ENCODE peak calls at places on chromosomes 1 and 21, in five cellular contexts. O is GM12891, N is GM12878, W is transverse colon, T is breast epithelium. M is an unnamed sample.

GRCh38 chr1:53959664-53960250 is 13.6 kb downstream of the LRRC42 start:
- DNase-seq in O (no peak), W (no peak), T (no peak), N (no peak), M (no peak)

GRCh38 chr1:67551375-67551774 is 121.2 kb upstream of the SERBP1 start:
- DNase-seq in W (no peak), T (no peak), O (no peak), N (no peak), M (no peak)

GRCh38 chr1:36520056-36520455 is 37.3 kb upstream of the CSF3R start:
- DNase-seq in W (no peak), T (no peak), N (no peak), O (no peak), M (peak; percentile 59)

GRCh38 chr1:94921977-94922376 is 4.9 kb downstream of the CNN3 start:
- DNase-seq in T (no peak), N (no peak), O (no peak), W (no peak), M (no peak)

GRCh38 chr21:41817228-41817627 is 50.4 kb upstream of the RIPK4 start:
- DNase-seq in T (peak; percentile 65), W (peak; percentile 67), O (peak; percentile 73), N (no peak), M (peak; percentile 35)

GRCh38 chr1:107689157-107689556 is 275.8 kb downstream of the VAV3 start:
- DNase-seq in N (no peak), T (peak; percentile 85), O (no peak), W (no peak), M (no peak)

GRCh38 chr1:163320891-163321290 is 863 bp upstream of the NUF2 start:
- DNase-seq in T (no peak), W (no peak), N (no peak), O (no peak), M (no peak)

GRCh38 chr1:200733907-200734306 is 4.8 kb upstream of the CAMSAP2 start:
- DNase-seq in N (no peak), W (no peak), O (no peak), T (no peak), M (no peak)

GRCh38 chr1:7401814-7402547 is 369.1 kb upstream of the VAMP3 start:
- DNase-seq in W (no peak), O (no peak), N (no peak), T (peak; percentile 15), M (peak; percentile 15)

GRCh38 chr1:115507256-115507589 is 134.5 kb upstream of the VANGL1 start:
- DNase-seq in N (no peak), W (no peak), T (no peak), O (no peak), M (no peak)

GRCh38 chr1:241950390-241950789 is 7.2 kb upstream of the BECN2 start:
- DNase-seq in O (no peak), T (no peak), N (no peak), W (no peak), M (no peak)

GRCh38 chr1:29478046-29478791 is 241.9 kb downstream of the PTPRU start:
- DNase-seq in W (no peak), N (no peak), T (no peak), O (no peak), M (no peak)

GRCh38 chr1:35708952-35709351 is 9.7 kb downstream of the C1orf216 start:
- DNase-seq in O (no peak), N (no peak), T (no peak), W (no peak), M (no peak)

GRCh38 chr1:194952171-194952570 is 1656.1 kb downstream of the KCNT2 start:
- DNase-seq in N (no peak), O (no peak), W (no peak), T (no peak), M (no peak)

GRCh38 chr21:28138272-28138671 is 854.4 kb downstream of the LTN1 start:
- DNase-seq in N (no peak), W (no peak), O (no peak), T (no peak), M (no peak)

GRCh38 chr1:4397196-4397595 is 257.2 kb upstream of the AJAP1 start:
- DNase-seq in T (no peak), N (no peak), W (no peak), O (no peak), M (no peak)

GRCh38 chr1:88658419-88658818 is 25.7 kb upstream of the PKN2 start:
- DNase-seq in T (no peak), N (no peak), O (no peak), W (no peak), M (no peak)

GRCh38 chr1:41545996-41546938 is 61.8 kb upstream of the EDN2 start:
- DNase-seq in O (no peak), N (no peak), W (no peak), T (no peak), M (peak; percentile 74)

GRCh38 chr1:228095161-228095560 is 8.0 kb downstream of the C1orf35 start:
- DNase-seq in O (no peak), N (no peak), T (no peak), W (no peak), M (peak; percentile 32)

GRCh38 chr21:28111151-28111619 is 881.5 kb downstream of the LTN1 start:
- DNase-seq in W (peak; percentile 39), T (peak; percentile 27), O (no peak), N (no peak), M (peak; percentile 59)

GRCh38 chr1:201939271-201939973 is 6.9 kb downstream of the LMOD1 start:
- DNase-seq in T (no peak), W (no peak), O (no peak), N (no peak), M (no peak)

GRCh38 chr1:24380508-24380907 is 33.1 kb downstream of the STPG1 start:
- DNase-seq in W (no peak), T (peak; percentile 14), O (no peak), N (no peak), M (no peak)

GRCh38 chr1:231694081-231694443 is 67.5 kb downstream of the DISC1 start:
- DNase-seq in W (no peak), O (no peak), T (no peak), N (no peak), M (no peak)

GRCh38 chr1:230145505-230145899 is 78.5 kb downstream of the GALNT2 start:
- DNase-seq in W (no peak), N (no peak), T (no peak), O (no peak), M (no peak)

GRCh38 chr1:210328746-210329488 is at the start of gene HHAT:
- DNase-seq in T (peak; percentile 74), N (no peak), W (peak; percentile 86), O (peak; percentile 68), M (peak; percentile 83)
- TF ChIP-seq POLR2AphosphoS5 in T (no peak), N (peak; percentile 68), W (peak; percentile 65), O (no peak), M (peak; percentile 4)

GRCh38 chr1:164558461-164559341 is at the start of gene PBX1:
- DNase-seq in T (peak; percentile 98), O (peak; percentile 60), N (peak; percentile 23), W (peak; percentile 97), M (peak; percentile 98)
- TF ChIP-seq POLR2AphosphoS5 in T (peak; percentile 72), O (no peak), N (no peak), W (peak; percentile 93), M (no peak)

GRCh38 chr1:11960710-11961109 is 19.5 kb upstream of the MFN2 start:
- DNase-seq in T (peak; percentile 24), N (no peak), O (no peak), W (no peak), M (no peak)
- TF ChIP-seq POLR2AphosphoS5 in T (no peak), N (no peak), O (no peak), W (no peak), M (no peak)

GRCh38 chr1:170448661-170449158 is 83.3 kb upstream of the GORAB start:
- DNase-seq in O (no peak), W (no peak), N (no peak), T (no peak), M (no peak)

DNA sequence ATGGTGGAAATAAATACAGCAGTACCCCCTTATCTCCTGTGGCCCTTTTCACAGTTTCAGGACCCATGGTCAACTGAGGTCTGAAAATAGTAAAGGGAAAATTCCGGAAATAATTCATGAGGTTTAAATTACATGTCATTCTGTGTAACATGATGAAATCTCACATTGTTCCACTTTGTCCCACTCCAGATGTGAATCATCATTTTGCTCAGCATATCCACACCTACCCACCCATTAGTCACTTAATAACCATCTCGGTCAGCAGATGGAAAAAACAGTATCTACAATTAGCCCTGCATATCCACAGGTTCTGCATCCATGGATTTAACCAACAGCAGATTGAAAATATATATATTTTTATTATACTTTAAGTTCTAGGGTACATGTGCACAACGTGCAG is 86.9 kb upstream of the GORAB start:
- DNase-seq in W (no peak), T (no peak), N (no peak), O (no peak), M (no peak)
- TF ChIP-seq POLR2AphosphoS5 in W (no peak), T (no peak), N (no peak), O (no peak), M (no peak)

GRCh38 chr1:85279463-85280080 is 3.1 kb upstream of the BCL10 start:
- DNase-seq in N (no peak), T (no peak), W (no peak), O (no peak), M (no peak)
- TF ChIP-seq POLR2AphosphoS5 in N (no peak), T (no peak), W (no peak), O (no peak), M (no peak)

M was measured in suprapubic skin.